ENCODE peak calls at places on chromosomes 13 and 19, in nine cellular contexts. P is CD8-positive, alpha-beta T cell; T is left lung; B is upper lobe of right lung; U is transverse colon; C is ascending aorta; F is suprapubic skin; Y is lung; Z is stomach. W is an unnamed sample.

GRCh38 chr13:41458187-41458938 is 1.0 kb downstream of the RGCC start:
- DNase-seq in U (peak; percentile 36), F (peak; percentile 75), Z (peak; percentile 53), Y (peak; percentile 42), B (peak; percentile 77), C (no peak), P (peak; percentile 49), T (peak; percentile 66), W (peak; percentile 69)

GRCh38 chr19:7658219-7658686 is 10.6 kb upstream of the RETN start:
- DNase-seq in F (no peak), C (no peak), Y (no peak), Z (no peak), T (no peak), B (no peak), P (no peak), U (peak; percentile 37), W (no peak)

GRCh38 chr13:93967286-93967685 is 512.2 kb downstream of the DCT start:
- DNase-seq in P (no peak), C (no peak), Y (no peak), F (no peak), U (no peak), T (no peak), Z (no peak), B (no peak), W (no peak)

GRCh38 chr19:46492841-46493235 is 2.8 kb downstream of the PNMA8B start:
- DNase-seq in F (no peak), U (no peak), P (no peak), Z (no peak), T (no peak), C (no peak), Y (no peak), B (no peak), W (no peak)

GRCh38 chr13:83672611-83673010 is 209.7 kb downstream of the SLITRK1 start:
- DNase-seq in P (no peak), Z (no peak), Y (no peak), T (no peak), B (no peak), C (no peak), F (no peak), U (no peak), W (no peak)

GRCh38 chr13:96284971-96285370 is 195.1 kb downstream of the HS6ST3 start:
- DNase-seq in U (no peak), C (no peak), P (no peak), B (no peak), Z (no peak), T (no peak), F (no peak), Y (no peak), W (no peak)

GRCh38 chr19:47644743-47645499 is 36.0 kb downstream of the BICRA start:
- DNase-seq in P (no peak), T (no peak), U (no peak), B (no peak), F (no peak), Y (no peak), C (no peak), Z (no peak), W (no peak)

GRCh38 chr13:59178344-59178743 is 985.4 kb downstream of the DIAPH3 start:
- DNase-seq in F (no peak), Y (no peak), C (no peak), Z (no peak), U (no peak), P (no peak), B (no peak), T (no peak), W (no peak)

GRCh38 chr13:46295531-46296464 is 84.1 kb downstream of the LRRC63 start:
- DNase-seq in B (no peak), T (peak; percentile 43), P (peak; percentile 70), U (peak; percentile 34), F (peak; percentile 64), Z (peak; percentile 34), Y (peak; percentile 45), C (peak; percentile 81), W (peak; percentile 92)

GRCh38 chr19:48866692-48867091 is 1.7 kb downstream of the PLEKHA4 start:
- DNase-seq in B (no peak), Y (no peak), C (no peak), F (no peak), P (no peak), U (no peak), T (no peak), Z (no peak), W (no peak)

GRCh38 chr19:55368701-55369563 is 1.3 kb downstream of the IL11 start:
- DNase-seq in F (no peak), P (no peak), T (no peak), B (no peak), U (no peak), Y (no peak), C (no peak), Z (no peak), W (no peak)

GRCh38 chr19:11041966-11042627 is 47.2 kb upstream of the LDLR start:
- DNase-seq in Z (peak; percentile 97), T (peak; percentile 83), C (no peak), P (no peak), B (peak; percentile 92), Y (peak; percentile 85), F (no peak), U (no peak), W (no peak)
- H3K27ac ChIP-seq in Z (peak overlapping the region; percentile 83), T (no peak overlapping the region), C (no peak overlapping the region), P (no peak overlapping the region), B (peak overlapping the region; percentile 49), Y (no peak overlapping the region), F (no peak overlapping the region), U (no peak overlapping the region), W (no peak overlapping the region)

GRCh38 chr19:35248310-35249145 is at the start of gene LSR:
- DNase-seq in B (peak; percentile 94), C (no peak), U (peak; percentile 94), Y (peak; percentile 90), P (peak; percentile 84), Z (peak; percentile 94), T (peak; percentile 87), F (no peak), W (peak; percentile 82)
- H3K4me3 ChIP-seq in B (peak within 1 kb of the TSS; percentile 69), C (peak within 1 kb of the TSS; percentile 52), U (peak within 1 kb of the TSS; percentile 76), Y (peak within 1 kb of the TSS; percentile 70), P (peak within 1 kb of the TSS; percentile 96), Z (peak within 1 kb of the TSS; percentile 58), T (peak within 1 kb of the TSS; percentile 57), F (peak within 1 kb of the TSS; percentile 70), W (peak within 1 kb of the TSS; percentile 76)

DNA sequence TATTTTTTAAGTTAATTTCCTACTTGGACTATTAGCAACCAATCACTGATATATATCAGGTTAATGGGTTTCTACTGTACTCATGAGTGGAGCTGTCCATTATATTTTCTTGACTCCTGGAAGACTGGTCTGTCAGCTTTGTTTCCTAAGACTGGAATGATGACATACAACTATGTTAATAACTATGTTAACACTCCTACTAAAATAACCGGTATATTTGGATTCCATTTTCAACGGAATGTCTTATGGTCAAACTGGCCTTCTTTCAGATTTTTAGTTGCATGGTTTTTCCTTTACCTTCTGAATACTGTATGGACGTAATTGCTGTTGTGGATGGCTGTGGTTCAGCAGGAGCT is 45.8 kb upstream of the GPI start:
- DNase-seq in P (no peak), Z (no peak), T (no peak), Y (no peak), U (no peak), F (no peak), C (no peak), B (no peak), W (no peak)
- H3K27ac ChIP-seq in P (no peak overlapping the region), Z (no peak overlapping the region), T (no peak overlapping the region), Y (no peak overlapping the region), U (no peak overlapping the region), F (peak overlapping the region; percentile 50), C (peak overlapping the region; percentile 75), B (peak overlapping the region; percentile 3), W (no peak overlapping the region)

DNA sequence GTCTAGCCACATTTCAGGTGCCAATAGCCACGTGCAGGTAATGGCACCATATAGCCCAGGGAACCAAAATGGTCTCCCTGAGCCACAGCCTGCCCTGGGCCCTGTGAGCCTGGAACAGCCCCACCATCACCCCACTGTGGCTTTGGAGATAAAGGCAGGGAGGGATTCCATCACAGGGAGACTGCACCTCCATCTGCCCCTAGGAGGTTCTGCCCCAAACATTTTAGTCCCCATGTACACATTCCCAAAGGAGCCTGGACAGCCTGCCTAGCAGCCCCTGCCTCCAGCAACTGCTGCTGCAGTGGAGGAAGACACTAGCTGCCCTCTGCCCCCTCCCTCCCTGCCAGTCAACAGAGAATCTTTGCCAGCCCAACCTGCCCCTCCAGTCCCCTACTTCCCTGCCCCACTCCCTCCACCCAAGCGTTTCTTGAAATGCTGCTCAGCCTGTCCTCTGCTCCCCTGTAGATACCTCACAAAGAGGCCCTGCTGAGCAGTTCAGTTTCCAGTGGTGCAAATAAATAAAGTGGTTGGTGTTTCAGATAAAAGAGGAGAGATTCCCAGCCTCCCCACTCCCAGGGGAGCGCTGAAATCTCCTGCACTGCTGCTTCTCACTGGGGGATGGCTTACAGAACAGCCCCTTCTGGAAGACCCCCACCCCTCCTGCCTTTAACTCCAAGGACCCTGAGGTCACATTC is 921.8 kb downstream of the UQCRFS1 start:
- DNase-seq in Z (no peak), C (no peak), B (no peak), Y (no peak), U (no peak), T (no peak), F (no peak), P (no peak), W (no peak)
- H3K4me3 ChIP-seq in Z (no peak overlapping the region), C (no peak overlapping the region), B (no peak overlapping the region), Y (no peak overlapping the region), U (no peak overlapping the region), T (no peak overlapping the region), F (no peak overlapping the region), P (no peak overlapping the region), W (no peak overlapping the region)

GRCh38 chr13:40060318-40061007 is 405.0 kb downstream of the COG6 start:
- DNase-seq in Z (peak; percentile 31), Y (no peak), F (peak; percentile 83), P (no peak), B (no peak), U (no peak), C (peak; percentile 86), T (peak; percentile 42), W (no peak)
- H3K27ac ChIP-seq in Z (no peak overlapping the region), Y (no peak overlapping the region), F (peak overlapping the region; percentile 87), P (no peak overlapping the region), B (no peak overlapping the region), U (no peak overlapping the region), C (no peak overlapping the region), T (no peak overlapping the region), W (no peak overlapping the region)

DNA sequence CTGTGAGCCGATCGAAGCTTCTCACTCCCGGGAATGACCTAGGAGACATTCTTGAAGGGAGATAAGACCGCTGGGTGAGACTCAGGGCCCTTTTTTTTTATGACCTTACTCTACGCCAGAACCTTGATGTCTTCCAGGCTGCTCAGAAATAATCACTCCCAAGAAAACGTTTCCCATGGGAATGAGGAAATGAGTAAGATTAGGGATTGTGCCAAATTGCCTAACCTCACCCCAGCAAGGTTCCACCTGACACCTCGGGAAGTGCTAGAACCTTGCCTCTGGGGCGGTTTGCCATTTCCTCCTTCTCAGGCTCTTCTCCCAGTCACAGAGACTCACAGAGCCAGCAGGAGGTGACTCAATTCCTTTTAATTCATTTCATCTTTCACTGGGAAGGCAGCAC is 2.3 kb downstream of the SLC46A3 start:
- DNase-seq in Z (no peak), Y (peak; percentile 69), B (no peak), C (peak; percentile 66), F (no peak), U (peak; percentile 77), P (no peak), T (peak; percentile 46), W (no peak)
- H3K4me3 ChIP-seq in Z (no peak overlapping the region), Y (no peak overlapping the region), B (no peak overlapping the region), C (no peak overlapping the region), F (no peak overlapping the region), U (no peak overlapping the region), P (no peak overlapping the region), T (no peak overlapping the region), W (no peak overlapping the region)